ENCODE peak calls at places on chromosomes 5 and 9, in six cellular contexts. T is dermis blood vessel endothelial cell, L is EH, A is ELR, B is H54, R is tibial nerve. D is an unnamed sample.

GRCh38 chr5:141172381-141173204 is at the start of gene PCDHB7:
- DNase-seq in L (peak), R (no peak), T (peak), A (peak), B (peak), D (no peak)

GRCh38 chr5:111734013-111734412 is 23.0 kb downstream of the NREP start:
- DNase-seq in L (peak), R (no peak), A (peak), T (no peak), B (no peak), D (no peak)

GRCh38 chr9:15096959-15097358 is 186.7 kb upstream of the FREM1 start:
- DNase-seq in L (no peak), A (no peak), B (no peak), T (no peak), R (no peak), D (no peak)

GRCh38 chr9:114677418-114677817 is 4.6 kb downstream of the TEX48 start:
- DNase-seq in B (peak), R (no peak), T (peak), L (peak), A (peak), D (no peak)

GRCh38 chr5:136020383-136021015 is 8.3 kb upstream of the TGFBI start:
- DNase-seq in T (peak), L (peak), R (no peak), A (peak), B (peak), D (no peak)

GRCh38 chr9:79969866-79970265 is 398.1 kb downstream of the TLE4 start:
- DNase-seq in B (no peak), T (no peak), L (no peak), A (no peak), R (no peak), D (no peak)

GRCh38 chr5:1058549-1058945 is 49.9 kb downstream of the NKD2 start:
- DNase-seq in B (no peak), R (no peak), L (no peak), T (no peak), A (no peak), D (peak)

GRCh38 chr9:111533099-111533785 is 8.3 kb downstream of the ZNF483 start:
- DNase-seq in R (no peak), A (peak), T (no peak), L (peak), B (no peak), D (no peak)

GRCh38 chr5:109299557-109299956 is 110.2 kb downstream of the PJA2 start:
- DNase-seq in A (no peak), L (no peak), R (no peak), B (no peak), T (no peak), D (no peak)

D was measured in heart right ventricle.